ENCODE peak calls at places on chromosomes 6 and 20, in nine cellular contexts. K is stomach, O is ovary, Y is transverse colon, D is upper lobe of left lung, Q is tibial nerve, W is SK-N-SH, P is HepG2, V is H1. X is an unnamed sample.
A peak's percentile ranks its signal among the peaks of the same experiment; 100 is the strongest.

GRCh38 chr6:27568226-27568889 is 95.5 kb upstream of the ZNF184 start:
- DNase-seq in K (no peak), O (no peak), Y (no peak), D (no peak), Q (no peak), W (no peak), P (peak; percentile 28), V (no peak), X (no peak)

GRCh38 chr6:33716890-33717632 is 5.6 kb upstream of the UQCC2 start:
- DNase-seq in K (no peak), O (no peak), Y (no peak), D (no peak), Q (no peak), W (no peak), P (peak; percentile 58), V (no peak), X (no peak)

GRCh38 chr6:94196891-94197290 is 777.5 kb upstream of the EPHA7 start:
- DNase-seq in K (no peak), O (no peak), Y (no peak), D (no peak), Q (no peak), W (no peak), P (no peak), V (no peak), X (no peak)

GRCh38 chr20:23629542-23630391 is 8.0 kb downstream of the CST3 start:
- DNase-seq in K (no peak), O (no peak), Y (no peak), D (no peak), Q (no peak), W (no peak), P (peak; percentile 71), V (no peak), X (no peak)

GRCh38 chr6:125120054-125120590 is 33.5 kb upstream of the TPD52L1 start:
- DNase-seq in K (no peak), O (no peak), Y (no peak), D (no peak), Q (no peak), W (no peak), P (no peak), V (no peak), X (no peak)

GRCh38 chr20:24350923-24351368 is 118.5 kb upstream of the SYNDIG1 start:
- DNase-seq in K (no peak), O (no peak), Y (no peak), D (no peak), Q (no peak), W (no peak), P (no peak), V (no peak), X (no peak)

GRCh38 chr20:41268402-41268801 is 49.1 kb downstream of the ZHX3 start:
- DNase-seq in K (no peak), O (no peak), Y (no peak), D (no peak), Q (no peak), W (no peak), P (no peak), V (no peak), X (no peak)

GRCh38 chr6:41430875-41431274 is 95.5 kb downstream of the NCR2 start:
- DNase-seq in K (no peak), O (no peak), Y (no peak), D (no peak), Q (no peak), W (no peak), P (no peak), V (no peak), X (no peak)

GRCh38 chr20:22578221-22579118 is 5.9 kb downstream of the FOXA2 start:
- DNase-seq in K (peak; percentile 51), O (no peak), Y (peak; percentile 22), D (no peak), Q (no peak), W (no peak), P (peak; percentile 76), V (peak; percentile 66), X (no peak)

GRCh38 chr6:134822920-134823430 is 126.9 kb downstream of the ALDH8A1 start:
- DNase-seq in K (peak; percentile 31), O (peak; percentile 45), Y (peak; percentile 32), D (peak; percentile 31), Q (no peak), W (peak; percentile 77), P (peak; percentile 82), V (no peak), X (no peak)

GRCh38 chr20:48364055-48364454 is 463.7 kb downstream of the PREX1 start:
- DNase-seq in K (no peak), O (no peak), Y (no peak), D (no peak), Q (no peak), W (no peak), P (no peak), V (no peak), X (no peak)

GRCh38 chr6:84422380-84422968 is 195.0 kb upstream of the CEP162 start:
- DNase-seq in K (no peak), O (peak; percentile 13), Y (peak; percentile 21), D (peak; percentile 26), Q (peak; percentile 49), W (peak; percentile 12), P (peak; percentile 16), V (peak; percentile 92), X (no peak)

GRCh38 chr6:158143700-158144099 is 24.4 kb downstream of the SERAC1 start:
- DNase-seq in K (no peak), O (no peak), Y (no peak), D (no peak), Q (no peak), W (no peak), P (peak; percentile 48), V (no peak), X (no peak)

GRCh38 chr6:48099713-48100675 is 11.0 kb downstream of the PTCHD4 start:
- DNase-seq in K (no peak), O (no peak), Y (no peak), D (no peak), Q (no peak), W (no peak), P (no peak), V (no peak), X (no peak)
- TF ChIP-seq EP300 in K (no peak), O (no peak), Y (no peak), D (no peak), Q (no peak), W (no peak), P (no peak), V (no peak), X (no peak)

DNA sequence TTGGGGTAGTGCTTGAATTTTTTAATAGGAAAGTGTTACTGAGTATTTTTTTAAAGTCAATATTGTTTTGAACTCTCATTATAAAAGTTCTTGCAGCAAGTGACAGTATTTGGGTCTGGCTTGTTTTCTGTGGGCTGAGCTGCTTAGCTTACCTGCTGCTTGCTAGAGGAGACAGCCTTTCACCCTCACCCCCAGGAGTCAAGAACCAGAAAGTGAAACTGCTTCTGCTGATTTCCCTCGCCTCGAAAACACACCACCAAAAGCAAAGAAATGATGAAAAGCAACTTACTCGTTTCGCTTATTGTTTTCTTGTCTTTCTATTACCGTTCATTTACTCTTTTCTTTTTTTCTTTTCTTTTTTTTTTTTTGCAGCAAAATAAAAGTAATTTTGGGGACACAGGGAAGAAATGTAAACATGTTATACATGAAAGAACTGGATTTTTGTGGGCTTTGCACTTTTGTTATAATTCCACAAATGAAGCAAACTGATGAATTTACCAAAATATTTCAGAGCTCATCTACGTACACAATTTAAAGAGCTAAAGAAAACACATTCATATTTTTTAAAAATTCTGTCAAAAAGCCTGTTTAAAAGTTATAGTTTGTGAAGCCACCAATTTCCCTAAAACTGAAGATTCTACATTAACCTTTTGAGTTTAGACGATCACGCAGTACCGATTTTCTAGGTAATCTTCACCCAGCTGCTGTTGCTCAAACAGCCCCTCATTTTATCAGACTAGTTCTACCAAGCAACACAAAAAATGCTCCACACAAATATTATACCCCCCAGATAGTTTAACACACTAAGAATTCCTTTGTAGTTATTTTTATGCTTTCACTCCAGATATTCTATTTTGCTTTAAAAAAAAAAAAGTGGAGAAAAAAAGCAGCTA is 1.7 kb downstream of the SCML4 start:
- DNase-seq in K (no peak), O (no peak), Y (peak; percentile 26), D (no peak), Q (no peak), W (no peak), P (no peak), V (no peak), X (no peak)
- TF ChIP-seq EP300 in K (no peak), O (no peak), Y (no peak), D (no peak), Q (no peak), W (no peak), P (no peak), V (no peak), X (no peak)

GRCh38 chr6:170136541-170137175 is 154.2 kb downstream of the DLL1 start:
- DNase-seq in K (no peak), O (peak; percentile 22), Y (no peak), D (peak; percentile 16), Q (no peak), W (no peak), P (no peak), V (no peak), X (peak; percentile 57)

GRCh38 chr6:170135041-170135440 is 155.8 kb downstream of the DLL1 start:
- DNase-seq in K (no peak), O (no peak), Y (no peak), D (no peak), Q (no peak), W (no peak), P (no peak), V (no peak), X (no peak)

GRCh38 chr6:170135461-170135820 is 155.4 kb downstream of the DLL1 start:
- DNase-seq in K (no peak), O (peak; percentile 9), Y (no peak), D (peak; percentile 17), Q (no peak), W (no peak), P (no peak), V (no peak), X (no peak)

GRCh38 chr6:170137176-170137891 is 153.5 kb downstream of the DLL1 start:
- DNase-seq in K (peak; percentile 25), O (peak; percentile 22), Y (peak; percentile 23), D (peak; percentile 26), Q (no peak), W (no peak), P (no peak), V (peak; percentile 11), X (peak; percentile 72)

DNA sequence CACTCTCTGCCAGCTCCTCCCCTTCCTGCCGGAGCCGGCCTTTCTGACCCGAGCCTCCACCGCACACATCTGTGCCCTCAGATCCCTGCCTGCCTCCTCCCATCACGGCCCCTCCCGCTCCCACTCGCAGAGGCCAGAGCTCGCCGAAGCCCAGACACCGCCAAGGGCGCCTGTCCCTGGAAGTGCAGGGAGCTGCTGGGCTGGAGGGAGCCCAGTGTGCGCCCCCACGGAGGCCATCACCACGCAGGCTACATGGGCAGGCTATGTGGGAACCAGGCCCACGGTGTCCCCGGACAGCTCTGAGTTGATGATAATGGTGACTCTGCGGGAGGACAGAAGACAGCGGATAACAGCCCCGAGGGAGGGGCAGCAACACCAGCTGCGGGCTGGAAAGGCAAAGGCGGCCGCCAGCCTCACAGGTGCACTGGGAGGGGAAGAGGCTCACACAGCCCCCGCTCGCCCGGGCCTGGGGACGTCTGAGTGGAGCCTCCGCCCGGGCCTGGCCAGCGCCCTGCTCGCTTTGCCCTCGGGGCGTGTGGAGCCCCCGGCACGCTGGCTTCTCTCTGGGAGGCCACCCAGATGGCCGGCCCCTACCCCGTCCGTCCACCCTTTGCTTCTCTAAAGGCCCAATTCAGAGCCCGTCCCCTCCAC is 154.9 kb downstream of the DLL1 start:
- DNase-seq in K (no peak), O (peak; percentile 18), Y (no peak), D (peak; percentile 20), Q (no peak), W (peak; percentile 39), P (no peak), V (no peak), X (peak; percentile 56)
- TF ChIP-seq EP300 in K (no peak), O (no peak), Y (no peak), D (no peak), Q (no peak), W (no peak), P (no peak), V (no peak), X (no peak)

GRCh38 chr20:6595704-6596103 is 171.8 kb upstream of the BMP2 start:
- DNase-seq in K (no peak), O (no peak), Y (no peak), D (no peak), Q (no peak), W (no peak), P (no peak), V (no peak), X (no peak)
- TF ChIP-seq EP300 in K (no peak), O (no peak), Y (no peak), D (no peak), Q (no peak), W (no peak), P (no peak), V (no peak), X (no peak)